ENCODE peak calls at places on chromosomes 1 and 21, in nine cellular contexts. G, A, Y, Q, L, R, C, W and S are unnamed samples.

GRCh38 chr1:208615356-208615755 is 371.2 kb upstream of the PLXNA2 start:
- DNase-seq in L (no peak), Q (no peak), G (no peak), R (no peak), Y (no peak), A (no peak), W (no peak), C (no peak), S (no peak)

GRCh38 chr1:153745417-153745816 is 17.6 kb downstream of the INTS3 start:
- DNase-seq in Q (no peak), W (no peak), G (no peak), C (no peak), R (no peak), Y (no peak), L (no peak), A (no peak), S (no peak)

GRCh38 chr1:7954683-7955082 is 6.8 kb upstream of the PARK7 start:
- DNase-seq in L (no peak), C (no peak), A (no peak), W (no peak), Y (no peak), Q (no peak), G (no peak), R (no peak), S (no peak)

GRCh38 chr1:9293512-9294439 is 1.1 kb downstream of the SPSB1 start:
- DNase-seq in L (peak), A (peak), G (peak), C (no peak), R (no peak), Y (peak), W (no peak), Q (no peak), S (no peak)

GRCh38 chr21:45991606-45992301 is 10.2 kb downstream of the COL6A1 start:
- DNase-seq in L (no peak), G (no peak), Q (no peak), R (no peak), Y (no peak), W (no peak), C (no peak), A (no peak), S (no peak)

GRCh38 chr1:155812878-155813277 is 44.1 kb downstream of the GON4L start:
- DNase-seq in L (no peak), R (no peak), A (no peak), W (no peak), C (no peak), G (no peak), Y (no peak), Q (no peak), S (no peak)

GRCh38 chr1:229891227-229891626 is 175.8 kb upstream of the GALNT2 start:
- DNase-seq in L (no peak), R (no peak), C (no peak), Y (no peak), Q (no peak), G (no peak), W (no peak), A (no peak), S (no peak)

GRCh38 chr1:81174811-81175476 is 625.8 kb upstream of the ADGRL2 start:
- DNase-seq in Y (no peak), W (no peak), Q (peak), G (no peak), L (peak), C (no peak), R (no peak), A (no peak), S (no peak)

GRCh38 chr1:108877324-108877812 is 583 bp downstream of the GPSM2 start:
- DNase-seq in R (no peak), A (no peak), Q (peak), Y (peak), L (no peak), G (no peak), C (no peak), W (no peak), S (no peak)

GRCh38 chr1:175600721-175601440 is 142.5 kb downstream of the TNR start:
- DNase-seq in L (no peak), A (no peak), Q (no peak), C (no peak), G (no peak), R (no peak), Y (no peak), W (no peak), S (no peak)